ENCODE peak calls at places on chromosomes 5 and 9, in seven cellular contexts. G is body of pancreas; R is stimulated activated naive CD8-positive, alpha-beta T cell treated with anti-CD3 and anti-CD28 coated beads, Interleukin-15, Interleukin-2, amounts not matched to agents 100 U/mL and 50 U/mL, for 24 hours; U is stimulated activated CD4-positive, alpha-beta T cell treated with anti-CD3 and anti-CD28 coated beads, Interleukin-1b, Interleukin-23, amount 100 ng/mL, for 48 hours; S is activated naive CD8-positive, alpha-beta T cell treated with anti-CD3 and anti-CD28 coated beads, Interleukin-2, amount 10 ng/mL, durations not matched to agents 7 days and 5 days; H is neural progenitor cell; B is MCF 10A. M is an unnamed sample.
A peak's percentile ranks its signal among the peaks of the same experiment; 100 is the strongest.

GRCh38 chr5:64147849-64148441 is 17.7 kb upstream of the RNF180 start:
- DNase-seq in G (peak; percentile 76), R (peak; percentile 6), U (no peak), S (no peak), H (peak; percentile 75), B (peak; percentile 60), M (no peak)

GRCh38 chr5:84119252-84119651 is 265.4 kb downstream of the EDIL3 start:
- DNase-seq in G (no peak), R (no peak), U (no peak), S (no peak), H (no peak), B (no peak), M (no peak)

GRCh38 chr5:169548315-169548714 is 35.3 kb upstream of the SPDL1 start:
- DNase-seq in G (no peak), R (no peak), U (no peak), S (no peak), H (peak; percentile 45), B (peak; percentile 55), M (no peak)

GRCh38 chr5:94523018-94523417 is 95.4 kb downstream of the KIAA0825 start:
- DNase-seq in G (no peak), R (no peak), U (no peak), S (no peak), H (no peak), B (no peak), M (no peak)

GRCh38 chr9:91948061-91948422 is 2.0 kb downstream of the ROR2 start:
- DNase-seq in G (no peak), R (no peak), U (no peak), S (no peak), H (peak; percentile 71), B (no peak), M (no peak)

GRCh38 chr5:115460476-115460875 is 84.1 kb downstream of the FEM1C start:
- DNase-seq in G (no peak), R (peak; percentile 25), U (peak; percentile 25), S (no peak), H (no peak), B (peak; percentile 70), M (no peak)

GRCh38 chr5:112333236-112333850 is 85.7 kb downstream of the EPB41L4A start:
- DNase-seq in G (no peak), R (no peak), U (no peak), S (no peak), H (peak; percentile 29), B (no peak), M (no peak)

GRCh38 chr5:108461628-108462367 is 79.9 kb upstream of the FBXL17 start:
- DNase-seq in G (no peak), R (no peak), U (no peak), S (no peak), H (no peak), B (peak; percentile 54), M (no peak)

GRCh38 chr5:115671939-115672338 is 46.1 kb upstream of the TMED7 start:
- DNase-seq in G (no peak), R (no peak), U (no peak), S (no peak), H (no peak), B (no peak), M (no peak)

GRCh38 chr5:137146402-137146889 is 352.7 kb downstream of the SPOCK1 start:
- DNase-seq in G (no peak), R (no peak), U (no peak), S (no peak), H (no peak), B (peak; percentile 97), M (no peak)

GRCh38 chr5:176529824-176530195 is 7.4 kb downstream of the RNF44 start:
- DNase-seq in G (no peak), R (peak; percentile 46), U (no peak), S (peak; percentile 72), H (no peak), B (no peak), M (peak; percentile 17)

GRCh38 chr5:113161806-113162205 is 185.2 kb downstream of the DCP2 start:
- DNase-seq in G (no peak), R (no peak), U (no peak), S (no peak), H (peak; percentile 17), B (peak; percentile 86), M (no peak)

GRCh38 chr9:114058688-114059046 is 19.4 kb downstream of the AMBP start:
- DNase-seq in G (no peak), R (no peak), U (no peak), S (no peak), H (no peak), B (no peak), M (no peak)

GRCh38 chr9:83274787-83275186 is 211.8 kb upstream of the RASEF start:
- DNase-seq in G (no peak), R (no peak), U (no peak), S (no peak), H (no peak), B (no peak), M (no peak)

GRCh38 chr9:14482856-14483255 is 168.9 kb upstream of the NFIB start:
- DNase-seq in G (no peak), R (no peak), U (no peak), S (no peak), H (no peak), B (no peak), M (no peak)

GRCh38 chr9:85212209-85212608 is 529.5 kb downstream of the AGTPBP1 start:
- DNase-seq in G (no peak), R (no peak), U (no peak), S (no peak), H (no peak), B (peak; percentile 72), M (no peak)

GRCh38 chr5:158140120-158140778 is 281.3 kb upstream of the CLINT1 start:
- DNase-seq in G (no peak), R (no peak), U (no peak), S (no peak), H (no peak), B (no peak), M (peak; percentile 4)

GRCh38 chr5:135220394-135221186 is 178.4 kb downstream of the MACROH2A1 start:
- DNase-seq in G (no peak), R (no peak), U (no peak), S (no peak), H (no peak), B (no peak), M (no peak)

GRCh38 chr5:105956456-105957177 is 1714.1 kb downstream of the EFNA5 start:
- DNase-seq in G (no peak), R (no peak), U (no peak), S (no peak), H (no peak), B (peak; percentile 40), M (no peak)

GRCh38 chr9:134690946-134691694 is 49.5 kb downstream of the COL5A1 start:
- DNase-seq in G (no peak), R (no peak), U (no peak), S (no peak), H (no peak), B (no peak), M (peak; percentile 31)

M was measured in mucosa of descending colon.